ENCODE peak calls at places on chromosomes 2 and 18, in four cellular contexts. T is fibroblast of pulmonary artery, M is heart right ventricle, S is activated B cell treated with CpG ODN at 0.5 μM for 24 hours. E is an unnamed sample.
A peak's percentile ranks its signal among the peaks of the same experiment; 100 is the strongest.

GRCh38 chr2:120934221-120934639 is 198.6 kb downstream of the GLI2 start:
- DNase-seq in T (no peak), M (no peak), S (no peak), E (no peak)

GRCh38 chr2:198387677-198388076 is 583.3 kb downstream of the PLCL1 start:
- DNase-seq in T (no peak), M (no peak), S (no peak), E (no peak)

GRCh38 chr18:10010611-10011015 is 96.8 kb downstream of the VAPA start:
- DNase-seq in T (peak; percentile 95), M (peak; percentile 46), S (no peak), E (no peak)

GRCh38 chr18:7062236-7062635 is 55.4 kb downstream of the LAMA1 start:
- DNase-seq in T (no peak), M (no peak), S (no peak), E (no peak)

GRCh38 chr2:38113036-38113435 is 37.1 kb upstream of the CYP1B1 start:
- DNase-seq in T (no peak), M (no peak), S (no peak), E (no peak)

GRCh38 chr2:44928660-44929471 is 12.6 kb upstream of the SIX3 start:
- DNase-seq in T (no peak), M (no peak), S (no peak), E (no peak)

GRCh38 chr2:121858847-121859246 is 103.4 kb downstream of the TSN start:
- DNase-seq in T (no peak), M (no peak), S (no peak), E (no peak)

GRCh38 chr2:227412877-227413276 is 25.1 kb upstream of the SCYGR1 start:
- DNase-seq in T (no peak), M (no peak), S (no peak), E (no peak)

GRCh38 chr2:168354499-168354898 is 101.6 kb upstream of the CERS6 start:
- DNase-seq in T (no peak), M (no peak), S (no peak), E (no peak)

GRCh38 chr18:63241317-63241712 is 78.3 kb downstream of the BCL2 start:
- DNase-seq in T (no peak), M (no peak), S (no peak), E (no peak)

GRCh38 chr2:217291259-217291658 is 431.4 kb upstream of the TNP1 start:
- DNase-seq in T (no peak), M (no peak), S (no peak), E (no peak)

GRCh38 chr2:172836386-172837200 is 100.9 kb downstream of the RAPGEF4 start:
- DNase-seq in T (peak; percentile 92), M (no peak), S (no peak), E (peak; percentile 55)

GRCh38 chr2:121805767-121806145 is 50.3 kb downstream of the TSN start:
- DNase-seq in T (no peak), M (no peak), S (no peak), E (no peak)

GRCh38 chr2:54499666-54500065 is 43.5 kb downstream of the SPTBN1 start:
- DNase-seq in T (peak; percentile 73), M (no peak), S (no peak), E (no peak)

GRCh38 chr18:10122116-10122515 is 208.3 kb downstream of the VAPA start:
- DNase-seq in T (peak; percentile 52), M (no peak), S (no peak), E (peak; percentile 18)

GRCh38 chr2:239275871-239276812 is 124.7 kb downstream of the HDAC4 start:
- DNase-seq in T (peak; percentile 26), M (peak; percentile 75), S (peak; percentile 13), E (no peak)

GRCh38 chr2:171272039-171272438 is 111.3 kb upstream of the TLK1 start:
- DNase-seq in T (peak; percentile 91), M (no peak), S (no peak), E (peak; percentile 70)

DNA sequence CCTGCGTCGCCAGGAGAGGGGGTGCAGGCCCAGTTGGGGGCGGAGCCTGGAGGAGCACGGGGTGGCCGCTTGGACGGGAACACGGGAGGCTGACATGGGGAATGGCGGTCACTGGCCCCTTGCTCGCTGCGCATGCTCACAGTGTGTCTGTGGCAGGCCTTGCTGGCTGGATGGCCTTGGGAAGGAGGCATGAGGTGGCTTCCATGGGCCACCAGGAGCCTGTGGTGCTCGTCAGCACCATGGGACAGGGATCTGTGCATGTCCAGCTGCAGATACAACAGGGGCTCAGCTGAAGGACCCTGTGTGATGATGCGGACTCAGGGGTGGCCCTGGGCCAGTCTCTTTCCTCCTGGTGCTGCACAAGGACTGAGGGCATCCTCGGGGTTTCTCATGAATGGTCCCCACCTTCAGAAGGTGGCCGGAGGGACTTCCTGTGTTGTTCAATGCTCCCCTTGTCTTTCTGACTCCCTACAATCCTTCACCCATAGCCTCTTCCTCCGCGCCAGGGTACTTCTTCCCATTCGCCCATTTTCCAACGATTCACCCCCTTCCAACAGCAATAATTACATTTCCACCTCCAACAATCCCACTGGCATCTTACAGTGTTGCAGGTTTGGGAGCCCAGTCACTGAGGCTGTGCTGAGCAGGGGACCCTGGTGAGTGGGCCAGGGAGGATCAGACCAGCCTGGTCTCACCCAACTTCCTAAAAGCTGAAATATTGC is 3.4 kb upstream of the SP140L start:
- DNase-seq in T (no peak), M (no peak), S (no peak), E (no peak)
- TF ChIP-seq CTCF in T (peak; percentile 7), M (no peak), S (no peak), E (peak; percentile 51)

GRCh38 chr18:31204833-31205232 is 42.2 kb upstream of the DSC1 start:
- DNase-seq in T (no peak), M (no peak), S (no peak), E (no peak)

GRCh38 chr18:31205273-31205672 is 42.6 kb upstream of the DSC1 start:
- DNase-seq in T (no peak), M (no peak), S (no peak), E (no peak)

GRCh38 chr18:31209041-31209440 is 46.4 kb upstream of the DSC1 start:
- DNase-seq in T (no peak), M (no peak), S (no peak), E (no peak)

GRCh38 chr18:31206064-31206463 is 43.4 kb upstream of the DSC1 start:
- DNase-seq in T (no peak), M (no peak), S (no peak), E (no peak)

DNA sequence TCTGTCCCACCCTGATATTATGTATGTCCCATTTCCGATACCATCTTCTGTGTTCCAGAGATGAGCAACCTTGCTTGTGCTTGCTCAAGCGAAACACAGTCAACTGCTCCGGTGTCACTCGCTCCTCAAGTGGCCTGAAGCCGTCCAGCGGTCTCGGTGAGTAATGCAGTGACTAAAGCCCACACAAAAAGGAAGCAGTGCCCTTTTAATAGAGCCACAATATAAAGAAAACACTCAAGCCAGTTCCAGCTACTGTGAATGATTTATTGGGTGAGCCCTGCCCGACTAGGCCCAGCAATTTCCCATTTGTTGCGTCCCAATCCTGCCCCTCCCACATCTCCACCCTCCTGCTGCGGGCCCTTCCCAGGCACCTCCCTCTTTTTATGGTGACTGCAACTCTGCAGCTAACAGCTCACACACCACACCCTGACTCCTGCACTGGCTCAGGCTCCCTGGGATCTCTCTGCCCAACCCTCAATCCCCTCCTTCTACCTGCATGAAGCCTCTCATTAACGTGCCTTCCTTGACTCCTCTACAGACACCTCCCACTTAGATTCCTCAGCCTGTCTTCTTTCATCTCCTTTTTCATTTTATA is 44.2 kb upstream of the DSC1 start:
- DNase-seq in T (peak; percentile 3), M (peak; percentile 39), S (no peak), E (peak; percentile 92)
- TF ChIP-seq CTCF in T (no peak), M (peak; percentile 12), S (no peak), E (peak; percentile 32)

GRCh38 chr18:2654105-2654827 is 1.3 kb upstream of the SMCHD1 start:
- DNase-seq in T (peak; percentile 10), M (no peak), S (no peak), E (no peak)

GRCh38 chr18:2654828-2655152 is 736 bp upstream of the SMCHD1 start:
- DNase-seq in T (no peak), M (no peak), S (no peak), E (no peak)

GRCh38 chr18:2655954-2656236 is 369 bp downstream of the SMCHD1 start:
- DNase-seq in T (no peak), M (no peak), S (no peak), E (no peak)

GRCh38 chr18:2656237-2657042 is 914 bp downstream of the SMCHD1 start:
- DNase-seq in T (peak; percentile 46), M (peak; percentile 62), S (peak; percentile 48), E (peak; percentile 27)

DNA sequence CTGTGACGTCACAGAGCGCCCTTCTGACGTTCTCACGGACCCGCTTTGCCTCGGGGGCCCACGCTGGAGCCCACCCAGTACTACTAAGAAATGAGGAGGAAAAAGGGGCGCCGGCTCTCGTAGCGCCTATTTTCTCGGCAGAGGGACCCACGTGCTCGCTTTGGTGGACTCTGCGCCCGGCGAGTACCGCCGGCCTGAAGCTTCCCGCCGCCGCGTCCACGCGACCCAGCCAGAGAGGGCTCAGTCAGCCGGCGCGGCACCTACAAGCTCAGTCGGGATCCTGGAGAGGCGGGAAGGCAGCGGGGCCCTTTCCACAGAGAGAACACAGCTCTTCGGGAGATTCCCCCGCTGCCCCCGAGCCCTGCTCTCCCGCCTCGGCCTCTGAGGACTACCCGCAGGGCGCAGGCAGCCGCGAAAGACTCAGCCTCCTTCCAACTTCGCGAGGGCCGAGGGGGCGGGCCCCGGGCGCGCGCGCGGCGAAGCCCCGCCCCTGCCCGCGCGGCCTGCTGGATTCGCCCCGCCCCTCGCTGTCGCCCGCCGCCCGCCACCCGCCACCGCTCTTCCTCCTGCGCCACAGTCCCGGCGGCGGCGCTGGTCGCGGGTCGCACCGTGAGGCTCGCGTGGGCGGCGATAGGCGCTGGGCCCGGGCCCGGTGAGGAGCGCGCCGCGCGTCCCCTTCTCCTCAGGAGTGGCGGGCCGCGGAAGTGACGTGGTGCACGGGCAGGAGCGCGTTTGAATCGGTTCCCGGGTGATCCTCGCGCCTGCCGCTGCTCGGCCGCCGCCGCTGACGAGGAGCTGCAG is at the start of gene SMCHD1:
- DNase-seq in T (peak; percentile 78), M (peak; percentile 90), S (peak; percentile 90), E (peak; percentile 89)
- TF ChIP-seq CTCF in T (no peak), M (no peak), S (no peak), E (no peak)

DNA sequence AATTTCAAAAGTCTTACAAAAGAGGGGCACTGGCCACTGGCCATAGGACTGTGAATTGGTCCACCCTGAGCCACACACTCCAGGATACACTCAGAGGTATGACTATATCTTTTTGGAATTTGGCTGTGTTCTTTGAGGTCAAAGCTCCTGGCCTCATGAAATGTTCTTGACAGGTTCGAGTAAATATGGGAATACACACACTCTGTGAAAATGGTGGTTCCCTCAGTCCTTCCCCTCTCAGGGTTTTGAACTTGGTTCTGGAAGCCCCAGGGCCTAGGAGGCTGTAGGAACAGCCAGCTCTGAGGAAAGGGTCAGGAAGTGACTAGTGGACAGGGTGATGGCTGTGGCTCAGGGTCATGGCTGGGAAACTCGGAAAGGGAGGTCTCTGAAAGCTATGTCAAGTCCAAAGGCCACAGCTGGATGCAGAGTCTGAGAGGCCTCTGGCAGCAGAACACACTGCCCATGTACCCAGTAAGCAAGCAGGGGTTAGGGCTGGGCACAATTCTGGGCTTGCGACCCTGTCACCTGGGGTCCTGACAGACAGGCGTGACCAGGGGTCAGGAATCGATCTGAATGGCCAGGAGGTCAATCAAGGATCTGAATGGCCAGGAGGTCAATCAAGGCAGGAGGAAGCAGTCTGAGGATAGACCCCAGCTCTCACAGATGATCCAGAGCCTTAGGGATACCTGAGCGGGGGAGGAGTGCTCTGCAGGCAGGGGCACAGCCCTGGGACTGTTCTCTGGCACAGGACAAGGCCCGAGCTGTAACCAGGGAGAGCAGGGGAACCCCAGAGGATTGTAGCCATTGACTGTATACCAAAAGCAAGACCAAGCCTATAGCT is 223.4 kb upstream of the SMAD2 start:
- DNase-seq in T (peak; percentile 78), M (no peak), S (no peak), E (no peak)
- TF ChIP-seq CTCF in T (no peak), M (no peak), S (no peak), E (no peak)

E was measured in Calu3.